ENCODE peak calls at places on chromosome 1, in ten cellular contexts. N is tibial nerve; C is activated naive CD4-positive, alpha-beta T cell treated with anti-CD3 and anti-CD28 coated beads, Interleukin-2, amount 50 U/mL, for 72 hours; V is nephron progenitor cell; T is A172; R is nucleus accumbens; Q is stomach; H is left lung; W is astrocyte of the spinal cord; F is kidney tubule cell. S is an unnamed sample.

GRCh38 chr1:51044199-51044598 is 57.8 kb upstream of the C1orf185 start:
- DNase-seq in R (no peak), W (no peak), H (no peak), T (no peak), C (no peak), V (no peak), Q (no peak), N (no peak), F (no peak), S (peak; percentile 37)

GRCh38 chr1:172394167-172394751 is 26.2 kb upstream of the C1orf105 start:
- DNase-seq in V (no peak), F (peak; percentile 64), C (peak; percentile 58), H (no peak), R (no peak), T (no peak), N (no peak), Q (peak; percentile 27), W (peak; percentile 19), S (peak; percentile 39)

GRCh38 chr1:212819704-212820103 is 27.7 kb downstream of the SPATA45 start:
- DNase-seq in Q (no peak), H (no peak), N (no peak), C (no peak), R (no peak), F (no peak), V (no peak), T (no peak), W (no peak), S (no peak)

GRCh38 chr1:84847253-84848247 is 45.5 kb downstream of the LPAR3 start:
- DNase-seq in R (no peak), N (peak; percentile 46), Q (peak; percentile 95), T (peak; percentile 85), F (peak; percentile 96), V (no peak), H (peak; percentile 80), C (no peak), W (peak; percentile 96), S (peak; percentile 96)

GRCh38 chr1:233114159-233114558 is 163.7 kb downstream of the NTPCR start:
- DNase-seq in V (no peak), W (peak; percentile 53), R (no peak), N (no peak), Q (no peak), F (peak; percentile 46), T (peak; percentile 80), C (no peak), H (no peak), S (peak; percentile 41)

GRCh38 chr1:156807627-156808026 is 9.0 kb downstream of the SH2D2A start:
- DNase-seq in N (no peak), F (no peak), T (no peak), V (no peak), C (no peak), R (no peak), W (no peak), H (no peak), Q (no peak), S (no peak)

GRCh38 chr1:160625725-160626498 is 20.9 kb downstream of the SLAMF1 start:
- DNase-seq in W (no peak), N (peak; percentile 33), Q (no peak), H (no peak), T (no peak), V (no peak), R (no peak), F (no peak), C (peak; percentile 74), S (no peak)

GRCh38 chr1:75953461-75953860 is 21.3 kb upstream of the ASB17 start:
- DNase-seq in R (no peak), C (no peak), W (no peak), V (no peak), H (no peak), F (peak; percentile 93), N (no peak), Q (no peak), T (no peak), S (no peak)

GRCh38 chr1:238951809-238952208 is 434.6 kb upstream of the CHRM3 start:
- DNase-seq in C (no peak), V (peak; percentile 22), Q (peak; percentile 29), F (peak; percentile 58), R (no peak), T (peak; percentile 65), N (peak; percentile 24), H (no peak), W (peak; percentile 73), S (peak; percentile 53)

GRCh38 chr1:38451541-38451993 is 405.0 kb upstream of the POU3F1 start:
- DNase-seq in T (peak; percentile 38), W (peak; percentile 61), C (no peak), N (no peak), H (no peak), V (peak; percentile 23), R (no peak), F (peak; percentile 43), Q (no peak), S (peak; percentile 66)

S was measured in LHCN-M2.